ENCODE peak calls at places on chromosomes 6 and 20, in six cellular contexts. I is K562, R is HCT116, E is H1, C is HepG2, V is GM12878. S is an unnamed sample.
A peak's percentile ranks its signal among the peaks of the same experiment; 100 is the strongest.

GRCh38 chr20:33081411-33082154 is 2.1 kb downstream of the BPIFB4 start:
- DNase-seq in I (no peak), R (no peak), E (no peak), C (no peak), V (no peak), S (no peak)

GRCh38 chr6:130314271-130314670 is 51.5 kb upstream of the TMEM200A start:
- DNase-seq in I (no peak), R (no peak), E (no peak), C (no peak), V (no peak), S (no peak)

GRCh38 chr6:155261146-155261900 is 2.5 kb upstream of the CLDN20 start:
- DNase-seq in I (no peak), R (no peak), E (no peak), C (peak; percentile 30), V (no peak), S (no peak)

GRCh38 chr6:9456241-9456658 is 958.6 kb downstream of the TFAP2A start:
- DNase-seq in I (no peak), R (no peak), E (peak; percentile 47), C (no peak), V (no peak), S (peak; percentile 48)

GRCh38 chr6:53112404-53112803 is 36.2 kb downstream of the GCM1 start:
- DNase-seq in I (no peak), R (no peak), E (no peak), C (peak; percentile 85), V (no peak), S (no peak)

GRCh38 chr6:56524891-56525703 is 117.6 kb downstream of the DST start:
- DNase-seq in I (no peak), R (no peak), E (no peak), C (no peak), V (no peak), S (no peak)

GRCh38 chr6:80544500-80545055 is 438.1 kb downstream of the BCKDHB start:
- DNase-seq in I (no peak), R (no peak), E (no peak), C (no peak), V (no peak), S (no peak)

GRCh38 chr6:74574794-74575193 is 631.1 kb downstream of the COL12A1 start:
- DNase-seq in I (peak; percentile 9), R (peak; percentile 24), E (no peak), C (peak; percentile 49), V (no peak), S (peak; percentile 1)

GRCh38 chr6:28807682-28808280 is 116.0 kb downstream of the TRIM27 start:
- DNase-seq in I (peak; percentile 63), R (peak; percentile 75), E (peak; percentile 90), C (peak; percentile 81), V (no peak), S (peak; percentile 33)

GRCh38 chr20:39277185-39277584 is 315.0 kb downstream of the DHX35 start:
- DNase-seq in I (no peak), R (no peak), E (no peak), C (no peak), V (no peak), S (no peak)

GRCh38 chr6:30743099-30744053 is 889 bp upstream of the FLOT1 start:
- DNase-seq in I (peak; percentile 57), R (no peak), E (no peak), C (no peak), V (no peak), S (no peak)

GRCh38 chr20:51360451-51361230 is 181.9 kb downstream of the NFATC2 start:
- DNase-seq in I (no peak), R (peak; percentile 62), E (no peak), C (no peak), V (no peak), S (no peak)

GRCh38 chr20:10761786-10762185 is 88.0 kb upstream of the JAG1 start:
- DNase-seq in I (no peak), R (no peak), E (no peak), C (peak; percentile 28), V (no peak), S (no peak)

GRCh38 chr6:168450921-168451320 is 9.9 kb downstream of the SMOC2 start:
- DNase-seq in I (no peak), R (no peak), E (no peak), C (no peak), V (no peak), S (no peak)

GRCh38 chr6:34288581-34288980 is 39.8 kb upstream of the SMIM29 start:
- DNase-seq in I (no peak), R (no peak), E (no peak), C (no peak), V (peak; percentile 47), S (no peak)

GRCh38 chr20:63441777-63442493 is 30.5 kb downstream of the KCNQ2 start:
- DNase-seq in I (peak; percentile 41), R (peak; percentile 22), E (peak; percentile 79), C (peak; percentile 58), V (peak; percentile 26), S (peak; percentile 49)

GRCh38 chr6:110486756-110487155 is 10.3 kb upstream of the SLC22A16 start:
- DNase-seq in I (no peak), R (no peak), E (peak; percentile 36), C (no peak), V (no peak), S (no peak)

GRCh38 chr6:35392773-35393672 is 50.7 kb downstream of the PPARD start:
- DNase-seq in I (peak; percentile 50), R (no peak), E (no peak), C (peak; percentile 28), V (no peak), S (no peak)

GRCh38 chr6:143673638-143674037 is 4.1 kb upstream of the PHACTR2 start:
- DNase-seq in I (no peak), R (peak; percentile 68), E (no peak), C (peak; percentile 69), V (no peak), S (no peak)

GRCh38 chr20:4160761-4161305 is 145.5 kb upstream of the RNF24 start:
- DNase-seq in I (no peak), R (no peak), E (peak; percentile 50), C (peak; percentile 37), V (no peak), S (no peak)
- TF ChIP-seq ZNF274 in I (no peak), R (no peak), E (no peak), C (no peak), V (no peak), S (no peak)

GRCh38 chr20:59821201-59821600 is 112.2 kb downstream of the SYCP2 start:
- DNase-seq in I (no peak), R (no peak), E (no peak), C (no peak), V (no peak), S (no peak)
- TF ChIP-seq ZNF274 in I (no peak), R (no peak), E (no peak), C (no peak), V (no peak), S (no peak)

DNA sequence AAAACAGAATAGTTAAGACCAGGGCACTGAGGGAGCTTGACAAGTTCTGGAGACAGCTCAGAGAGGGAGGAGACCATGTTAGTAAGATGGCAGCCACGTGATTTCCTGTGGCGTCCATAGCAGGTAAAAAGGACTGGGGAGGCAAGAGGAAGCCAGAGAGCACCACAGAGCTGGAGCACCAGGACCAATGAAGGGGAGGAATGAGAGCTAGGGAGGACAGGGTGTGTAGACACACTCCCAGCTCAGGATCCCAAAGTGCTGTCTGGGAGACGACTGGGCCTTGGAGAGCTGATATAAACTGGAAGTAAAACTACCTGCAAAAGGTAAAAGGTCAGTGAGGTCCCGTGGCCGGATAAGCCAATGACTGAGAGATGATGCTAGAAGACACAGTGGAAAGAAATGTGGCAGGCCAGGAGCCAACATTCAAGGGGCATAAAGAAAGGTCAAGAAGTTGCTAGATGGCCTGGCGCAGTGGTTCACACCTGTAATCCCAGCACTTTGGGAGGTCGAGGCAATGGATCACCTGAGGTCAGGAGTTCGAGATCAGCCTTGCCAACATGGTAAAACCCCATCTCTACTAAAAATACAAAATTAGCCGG is 39.0 kb downstream of the SLC23A2 start:
- DNase-seq in I (no peak), R (no peak), E (no peak), C (no peak), V (no peak), S (no peak)
- TF ChIP-seq ZNF274 in I (no peak), R (no peak), E (no peak), C (no peak), V (no peak), S (no peak)

GRCh38 chr6:160137989-160138835 is 16.6 kb downstream of the SLC22A1 start:
- DNase-seq in I (peak; percentile 66), R (peak; percentile 32), E (peak; percentile 71), C (peak; percentile 57), V (peak; percentile 23), S (no peak)

GRCh38 chr6:160141001-160141726 is 19.5 kb downstream of the SLC22A1 start:
- DNase-seq in I (no peak), R (no peak), E (no peak), C (no peak), V (no peak), S (no peak)

GRCh38 chr6:160139420-160139851 is 17.8 kb downstream of the SLC22A1 start:
- DNase-seq in I (no peak), R (no peak), E (peak; percentile 32), C (no peak), V (no peak), S (no peak)

GRCh38 chr6:160138839-160139419 is 17.3 kb downstream of the SLC22A1 start:
- DNase-seq in I (no peak), R (no peak), E (peak; percentile 38), C (no peak), V (no peak), S (no peak)

DNA sequence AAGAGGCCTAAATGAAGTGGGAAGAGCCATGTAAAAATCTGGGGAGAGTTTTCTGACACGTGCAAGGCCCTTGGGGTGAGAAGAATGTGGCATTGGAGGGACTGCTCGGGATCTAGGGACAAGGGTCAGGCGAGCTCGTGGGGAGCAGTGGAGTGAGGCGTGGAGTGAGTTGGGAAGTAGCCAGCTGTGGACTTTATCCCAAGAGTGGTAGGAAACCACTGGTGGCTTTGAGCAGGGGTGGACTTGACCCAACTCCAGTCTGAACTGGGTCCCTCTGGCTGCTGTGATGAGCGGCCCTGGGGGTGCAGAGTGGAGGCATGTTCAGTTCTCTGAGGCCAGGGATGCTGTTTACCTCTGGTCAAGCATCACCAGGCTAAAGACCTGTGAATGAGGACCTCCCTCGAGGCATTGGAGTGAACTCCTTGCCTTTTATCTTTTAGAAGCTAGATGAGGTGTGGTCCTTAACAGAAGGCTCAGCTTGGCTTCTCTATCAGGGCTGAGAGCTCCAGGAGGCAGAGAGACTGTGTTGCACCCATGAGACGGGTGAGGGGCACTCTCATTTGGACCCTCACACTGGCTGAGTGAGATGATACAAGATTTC is 20.6 kb downstream of the SLC22A1 start:
- DNase-seq in I (no peak), R (no peak), E (no peak), C (no peak), V (no peak), S (no peak)
- TF ChIP-seq ZNF274 in I (no peak), R (no peak), E (no peak), C (no peak), V (no peak), S (no peak)